ENCODE peak calls at places on chromosomes 13 and 19, in eight cellular contexts. R, Y, V, A, S, G, F and H are unnamed samples.
A peak's percentile ranks its signal among the peaks of the same experiment; 100 is the strongest.

GRCh38 chr13:50052478-50052877 is 37.2 kb downstream of the KCNRG start:
- DNase-seq in Y (no peak), R (no peak), S (no peak), F (no peak), V (no peak), G (no peak), A (no peak), H (no peak)

GRCh38 chr19:17338440-17339078 is 1.2 kb downstream of the GTPBP3 start:
- DNase-seq in V (no peak), F (no peak), Y (no peak), S (no peak), A (no peak), R (no peak), G (no peak), H (no peak)

GRCh38 chr13:39048806-39049205 is 10.6 kb downstream of the NHLRC3 start:
- DNase-seq in R (no peak), G (no peak), S (no peak), F (no peak), Y (no peak), V (no peak), A (no peak), H (no peak)

GRCh38 chr19:31351212-31352193 is 2.3 kb upstream of the TSHZ3 start:
- DNase-seq in V (peak; percentile 32), A (no peak), G (no peak), R (peak; percentile 72), S (peak; percentile 48), F (peak; percentile 55), Y (peak; percentile 33), H (no peak)

GRCh38 chr19:53883231-53883661 is 1.2 kb downstream of the PRKCG start:
- DNase-seq in V (no peak), A (no peak), F (no peak), R (no peak), G (peak; percentile 26), S (no peak), Y (no peak), H (no peak)

GRCh38 chr19:30091856-30092255 is 149.8 kb downstream of the URI1 start:
- DNase-seq in Y (no peak), F (no peak), A (no peak), S (no peak), G (no peak), V (no peak), R (no peak), H (no peak)

GRCh38 chr13:43232144-43232840 is 208.9 kb downstream of the DNAJC15 start:
- DNase-seq in F (no peak), R (no peak), S (no peak), A (no peak), V (no peak), Y (no peak), G (no peak), H (no peak)

GRCh38 chr13:31947105-31947504 is 84.5 kb upstream of the FRY start:
- DNase-seq in F (peak; percentile 43), G (no peak), Y (no peak), V (no peak), A (no peak), R (no peak), S (no peak), H (no peak)

GRCh38 chr13:22235285-22235949 is 564.5 kb downstream of the FGF9 start:
- DNase-seq in R (no peak), G (no peak), V (peak; percentile 30), S (peak; percentile 21), F (no peak), A (no peak), Y (no peak), H (no peak)

GRCh38 chr19:13978721-13979191 is 26.4 kb downstream of the DCAF15 start:
- DNase-seq in V (no peak), R (no peak), Y (no peak), A (no peak), S (peak; percentile 44), F (no peak), G (no peak), H (no peak)